ENCODE peak calls at places on chromosomes 2 and 18, in eight cellular contexts. One of them, this sample, is unnamed.

GRCh38 chr2:231714639-231715498 is 6.5 kb downstream of the PTMA start:
- DNase-seq in psoas muscle: peak
- DNase-seq in BJ: no peak
- DNase-seq in colonic mucosa: peak
- DNase-seq in brain microvascular endothelial cell: peak
- DNase-seq in HL-60: peak
- DNase-seq in GM12864: no peak
- DNase-seq in fibroblast of pulmonary artery: peak
- DNase-seq in this sample: peak

GRCh38 chr2:27989149-27989548 is 98.6 kb downstream of the BABAM2 start:
- DNase-seq in psoas muscle: no peak
- DNase-seq in BJ: no peak
- DNase-seq in colonic mucosa: no peak
- DNase-seq in brain microvascular endothelial cell: no peak
- DNase-seq in HL-60: no peak
- DNase-seq in GM12864: no peak
- DNase-seq in fibroblast of pulmonary artery: no peak
- DNase-seq in this sample: peak

GRCh38 chr2:32516567-32516966 is 111.3 kb upstream of the TTC27 start:
- DNase-seq in psoas muscle: no peak
- DNase-seq in BJ: no peak
- DNase-seq in colonic mucosa: no peak
- DNase-seq in brain microvascular endothelial cell: no peak
- DNase-seq in HL-60: no peak
- DNase-seq in GM12864: no peak
- DNase-seq in fibroblast of pulmonary artery: no peak
- DNase-seq in this sample: no peak

GRCh38 chr2:105249891-105250290 is 8.3 kb downstream of the GPR45 start:
- DNase-seq in psoas muscle: no peak
- DNase-seq in BJ: no peak
- DNase-seq in colonic mucosa: no peak
- DNase-seq in brain microvascular endothelial cell: no peak
- DNase-seq in HL-60: no peak
- DNase-seq in GM12864: no peak
- DNase-seq in fibroblast of pulmonary artery: no peak
- DNase-seq in this sample: no peak

GRCh38 chr18:13621886-13622619 is 104.3 kb downstream of the FAM210A start:
- DNase-seq in psoas muscle: no peak
- DNase-seq in BJ: no peak
- DNase-seq in colonic mucosa: no peak
- DNase-seq in brain microvascular endothelial cell: no peak
- DNase-seq in HL-60: no peak
- DNase-seq in GM12864: no peak
- DNase-seq in fibroblast of pulmonary artery: no peak
- DNase-seq in this sample: no peak

GRCh38 chr2:32627441-32627900 is 379 bp upstream of the TTC27 start:
- DNase-seq in psoas muscle: peak
- DNase-seq in BJ: no peak
- DNase-seq in colonic mucosa: peak
- DNase-seq in brain microvascular endothelial cell: peak
- DNase-seq in HL-60: peak
- DNase-seq in GM12864: no peak
- DNase-seq in fibroblast of pulmonary artery: peak
- DNase-seq in this sample: peak

GRCh38 chr2:109188924-109189323 is 59.9 kb downstream of the SH3RF3 start:
- DNase-seq in psoas muscle: no peak
- DNase-seq in BJ: no peak
- DNase-seq in colonic mucosa: no peak
- DNase-seq in brain microvascular endothelial cell: no peak
- DNase-seq in HL-60: no peak
- DNase-seq in GM12864: no peak
- DNase-seq in fibroblast of pulmonary artery: no peak
- DNase-seq in this sample: no peak

GRCh38 chr18:62187543-62188378 is 706 bp downstream of the RELCH start:
- DNase-seq in psoas muscle: peak
- DNase-seq in BJ: no peak
- DNase-seq in colonic mucosa: peak
- DNase-seq in brain microvascular endothelial cell: no peak
- DNase-seq in HL-60: peak
- DNase-seq in GM12864: no peak
- DNase-seq in fibroblast of pulmonary artery: no peak
- DNase-seq in this sample: peak

GRCh38 chr2:49162151-49162550 is 7.8 kb upstream of the FSHR start:
- DNase-seq in psoas muscle: no peak
- DNase-seq in BJ: no peak
- DNase-seq in colonic mucosa: no peak
- DNase-seq in brain microvascular endothelial cell: no peak
- DNase-seq in HL-60: no peak
- DNase-seq in GM12864: no peak
- DNase-seq in fibroblast of pulmonary artery: no peak
- DNase-seq in this sample: no peak

DNA sequence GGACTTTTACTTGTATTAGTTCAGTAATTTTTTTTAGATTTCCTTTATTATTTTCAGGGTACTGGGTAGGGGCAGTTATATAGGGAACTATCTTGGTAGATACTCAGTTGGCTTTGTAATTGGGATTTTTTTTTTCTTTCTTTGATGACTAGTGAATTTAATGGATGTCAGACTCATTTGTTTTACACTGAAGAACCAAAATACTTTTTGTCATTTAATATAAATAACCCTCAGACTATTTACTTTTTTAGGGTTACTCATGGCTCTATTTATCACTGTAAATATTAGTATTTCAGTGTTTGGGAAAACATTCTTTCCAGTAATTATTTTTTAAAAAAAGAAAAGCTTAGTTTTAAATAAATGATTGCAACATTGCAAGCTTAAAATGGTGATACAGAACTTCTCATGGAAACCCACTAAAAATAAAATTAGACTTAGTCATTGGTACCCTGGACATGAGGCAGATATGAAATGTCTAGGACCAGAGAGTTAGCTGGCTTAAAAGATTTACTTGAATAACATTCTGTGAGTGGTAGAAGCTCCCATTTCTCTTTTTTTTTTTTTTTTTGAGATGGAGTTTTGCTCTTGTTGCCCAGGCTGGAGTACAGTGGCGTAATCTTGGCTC is 74.4 kb upstream of the CYP20A1 start:
- DNase-seq in psoas muscle: no peak
- DNase-seq in BJ: peak
- DNase-seq in colonic mucosa: no peak
- DNase-seq in brain microvascular endothelial cell: no peak
- DNase-seq in HL-60: no peak
- DNase-seq in GM12864: no peak
- DNase-seq in fibroblast of pulmonary artery: no peak
- DNase-seq in this sample: no peak
- H3K4me3 ChIP-seq in psoas muscle: no peak
- H3K4me3 ChIP-seq in BJ: no peak
- H3K4me3 ChIP-seq in colonic mucosa: no peak
- H3K4me3 ChIP-seq in brain microvascular endothelial cell: no peak
- H3K4me3 ChIP-seq in HL-60: no peak
- H3K4me3 ChIP-seq in GM12864: no peak
- H3K4me3 ChIP-seq in fibroblast of pulmonary artery: no peak
- H3K4me3 ChIP-seq in this sample: no peak

GRCh38 chr2:69624611-69625010 is 18.9 kb downstream of the AAK1 start:
- DNase-seq in psoas muscle: no peak
- DNase-seq in BJ: no peak
- DNase-seq in colonic mucosa: no peak
- DNase-seq in brain microvascular endothelial cell: no peak
- DNase-seq in HL-60: no peak
- DNase-seq in GM12864: no peak
- DNase-seq in fibroblast of pulmonary artery: no peak
- DNase-seq in this sample: no peak
- TF ChIP-seq CTCF in psoas muscle: no peak
- TF ChIP-seq CTCF in BJ: no peak
- TF ChIP-seq CTCF in colonic mucosa: no peak
- TF ChIP-seq CTCF in brain microvascular endothelial cell: no peak
- TF ChIP-seq CTCF in HL-60: no peak
- TF ChIP-seq CTCF in GM12864: no peak
- TF ChIP-seq CTCF in fibroblast of pulmonary artery: no peak
- TF ChIP-seq CTCF in this sample: no peak

GRCh38 chr2:119683074-119683716 is 4.2 kb downstream of the TMEM177 start:
- DNase-seq in psoas muscle: no peak
- DNase-seq in BJ: no peak
- DNase-seq in colonic mucosa: no peak
- DNase-seq in brain microvascular endothelial cell: no peak
- DNase-seq in HL-60: no peak
- DNase-seq in GM12864: no peak
- DNase-seq in fibroblast of pulmonary artery: no peak
- DNase-seq in this sample: no peak
- H3K4me3 ChIP-seq in psoas muscle: no peak
- H3K4me3 ChIP-seq in BJ: no peak
- H3K4me3 ChIP-seq in colonic mucosa: no peak
- H3K4me3 ChIP-seq in brain microvascular endothelial cell: no peak
- H3K4me3 ChIP-seq in HL-60: no peak
- H3K4me3 ChIP-seq in GM12864: no peak
- H3K4me3 ChIP-seq in fibroblast of pulmonary artery: no peak
- H3K4me3 ChIP-seq in this sample: no peak

DNA sequence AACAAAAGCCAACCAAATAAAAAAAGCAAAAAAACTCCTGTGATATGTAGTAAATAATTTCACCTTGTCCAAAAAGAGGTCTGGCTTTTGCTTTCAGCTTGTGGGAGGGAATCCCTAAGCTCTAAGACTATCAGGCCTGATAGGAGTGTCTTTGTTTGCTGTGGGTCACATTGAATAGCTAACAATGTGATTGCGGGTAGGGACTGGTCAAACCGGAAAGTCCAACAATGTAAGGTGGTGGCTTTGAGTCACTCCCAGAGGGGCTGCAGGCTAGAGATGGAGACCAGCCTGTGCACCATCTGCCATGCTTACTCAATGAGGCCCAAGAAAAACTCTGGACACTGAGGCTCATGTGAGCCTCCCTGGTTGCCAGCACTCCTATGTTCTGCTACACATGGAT is 192.9 kb downstream of the TFCP2L1 start:
- DNase-seq in psoas muscle: no peak
- DNase-seq in BJ: no peak
- DNase-seq in colonic mucosa: peak
- DNase-seq in brain microvascular endothelial cell: no peak
- DNase-seq in HL-60: no peak
- DNase-seq in GM12864: no peak
- DNase-seq in fibroblast of pulmonary artery: no peak
- DNase-seq in this sample: no peak
- TF ChIP-seq CTCF in psoas muscle: no peak
- TF ChIP-seq CTCF in BJ: no peak
- TF ChIP-seq CTCF in colonic mucosa: no peak
- TF ChIP-seq CTCF in brain microvascular endothelial cell: no peak
- TF ChIP-seq CTCF in HL-60: no peak
- TF ChIP-seq CTCF in GM12864: no peak
- TF ChIP-seq CTCF in fibroblast of pulmonary artery: no peak
- TF ChIP-seq CTCF in this sample: no peak

GRCh38 chr18:35045121-35045520 is 3.9 kb downstream of the MAPRE2 start:
- DNase-seq in psoas muscle: no peak
- DNase-seq in BJ: no peak
- DNase-seq in colonic mucosa: no peak
- DNase-seq in brain microvascular endothelial cell: no peak
- DNase-seq in HL-60: no peak
- DNase-seq in GM12864: no peak
- DNase-seq in fibroblast of pulmonary artery: peak
- DNase-seq in this sample: no peak
- H3K4me3 ChIP-seq in psoas muscle: no peak
- H3K4me3 ChIP-seq in BJ: no peak
- H3K4me3 ChIP-seq in colonic mucosa: no peak
- H3K4me3 ChIP-seq in brain microvascular endothelial cell: no peak
- H3K4me3 ChIP-seq in HL-60: no peak
- H3K4me3 ChIP-seq in GM12864: no peak
- H3K4me3 ChIP-seq in fibroblast of pulmonary artery: no peak
- H3K4me3 ChIP-seq in this sample: no peak

DNA sequence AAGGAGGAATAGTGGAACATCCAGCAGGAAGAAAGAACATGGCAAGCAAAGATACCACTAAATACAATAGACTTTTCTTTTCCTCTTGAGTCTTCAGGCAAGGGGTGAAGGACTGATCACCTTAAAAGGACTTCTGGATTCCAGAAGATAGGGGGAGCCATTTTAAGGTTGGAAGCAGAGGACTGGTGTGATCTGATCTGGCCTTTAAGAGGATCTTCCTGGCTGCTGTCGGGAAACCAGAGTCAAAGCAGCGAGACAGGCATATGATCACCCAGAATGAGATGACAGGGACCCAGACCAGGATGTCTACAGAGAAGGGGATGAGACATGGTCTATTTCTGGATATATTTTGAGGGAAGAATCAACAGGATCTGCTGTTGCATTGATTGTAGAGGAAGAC is 558.0 kb downstream of the STK39 start:
- DNase-seq in psoas muscle: no peak
- DNase-seq in BJ: no peak
- DNase-seq in colonic mucosa: no peak
- DNase-seq in brain microvascular endothelial cell: no peak
- DNase-seq in HL-60: no peak
- DNase-seq in GM12864: no peak
- DNase-seq in fibroblast of pulmonary artery: no peak
- DNase-seq in this sample: no peak
- TF ChIP-seq CTCF in psoas muscle: peak
- TF ChIP-seq CTCF in BJ: no peak
- TF ChIP-seq CTCF in colonic mucosa: no peak
- TF ChIP-seq CTCF in brain microvascular endothelial cell: no peak
- TF ChIP-seq CTCF in HL-60: no peak
- TF ChIP-seq CTCF in GM12864: peak
- TF ChIP-seq CTCF in fibroblast of pulmonary artery: no peak
- TF ChIP-seq CTCF in this sample: peak

DNA sequence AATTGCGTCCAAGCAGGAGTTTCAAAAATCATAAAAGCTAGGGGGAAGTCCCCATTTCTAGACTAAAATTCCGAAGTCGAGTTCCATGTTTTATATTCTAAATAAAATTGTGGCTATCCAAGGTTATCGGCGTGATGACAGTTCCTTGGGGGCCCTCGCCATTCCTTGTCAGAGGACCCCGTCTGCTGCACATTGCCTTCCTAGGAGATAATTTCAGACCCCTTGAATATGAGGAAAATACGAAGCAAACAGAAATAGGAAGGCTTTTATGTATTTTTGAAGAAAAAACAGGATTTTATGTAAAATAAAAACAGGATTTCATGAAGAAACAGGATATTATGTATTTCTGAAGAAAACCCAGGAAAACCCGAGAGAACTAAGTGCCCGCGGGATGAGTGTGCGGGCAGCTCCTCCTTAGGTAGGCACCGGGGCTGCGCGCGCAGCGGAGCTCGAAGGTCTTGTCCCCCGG is 465 bp upstream of the PLEKHA3 start:
- DNase-seq in psoas muscle: no peak
- DNase-seq in BJ: no peak
- DNase-seq in colonic mucosa: no peak
- DNase-seq in brain microvascular endothelial cell: no peak
- DNase-seq in HL-60: no peak
- DNase-seq in GM12864: no peak
- DNase-seq in fibroblast of pulmonary artery: peak
- DNase-seq in this sample: no peak
- H3K4me3 ChIP-seq in psoas muscle: peak
- H3K4me3 ChIP-seq in BJ: peak
- H3K4me3 ChIP-seq in colonic mucosa: peak
- H3K4me3 ChIP-seq in brain microvascular endothelial cell: peak
- H3K4me3 ChIP-seq in HL-60: peak
- H3K4me3 ChIP-seq in GM12864: peak
- H3K4me3 ChIP-seq in fibroblast of pulmonary artery: peak
- H3K4me3 ChIP-seq in this sample: no peak

This sample was measured in cardiac fibroblast.